ENCODE peak calls at places on chromosome 18, in eight cellular contexts. One of them, this sample, is unnamed.
A peak's percentile ranks its signal among the peaks of the same experiment; 100 is the strongest.

GRCh38 chr18:79883461-79884295 is 67.8 kb downstream of the SLC66A2 start:
- DNase-seq in AG09309: no peak
- DNase-seq in OCI-LY7: no peak
- DNase-seq in stomach: no peak
- DNase-seq in transverse colon: no peak
- DNase-seq in fibroblast of pulmonary artery: no peak
- DNase-seq in cardiac fibroblast: no peak
- DNase-seq in choroid plexus epithelial cell: no peak
- DNase-seq in this sample: no peak

GRCh38 chr18:6056171-6056932 is 161.0 kb upstream of the TMEM200C start:
- DNase-seq in cardiac fibroblast: peak; percentile 61
- DNase-seq in AG09309: peak; percentile 18
- DNase-seq in choroid plexus epithelial cell: peak; percentile 81
- DNase-seq in OCI-LY7: no peak
- DNase-seq in stomach: no peak
- DNase-seq in transverse colon: no peak
- DNase-seq in fibroblast of pulmonary artery: peak; percentile 59
- DNase-seq in this sample: peak; percentile 82

GRCh38 chr18:59779979-59780378 is 82.8 kb upstream of the CCBE1 start:
- DNase-seq in fibroblast of pulmonary artery: peak; percentile 82
- DNase-seq in OCI-LY7: no peak
- DNase-seq in AG09309: peak; percentile 52
- DNase-seq in stomach: no peak
- DNase-seq in choroid plexus epithelial cell: peak; percentile 90
- DNase-seq in transverse colon: no peak
- DNase-seq in cardiac fibroblast: peak; percentile 78
- DNase-seq in this sample: peak; percentile 78

GRCh38 chr18:11741505-11742145 is 52.6 kb downstream of the GNAL start:
- DNase-seq in transverse colon: no peak
- DNase-seq in AG09309: no peak
- DNase-seq in OCI-LY7: peak; percentile 37
- DNase-seq in stomach: no peak
- DNase-seq in fibroblast of pulmonary artery: no peak
- DNase-seq in cardiac fibroblast: no peak
- DNase-seq in choroid plexus epithelial cell: peak; percentile 32
- DNase-seq in this sample: no peak

GRCh38 chr18:57210101-57210661 is 63.3 kb downstream of the BOD1L2 start:
- DNase-seq in AG09309: peak; percentile 38
- DNase-seq in stomach: peak; percentile 44
- DNase-seq in transverse colon: peak; percentile 68
- DNase-seq in cardiac fibroblast: peak; percentile 62
- DNase-seq in fibroblast of pulmonary artery: peak; percentile 67
- DNase-seq in OCI-LY7: no peak
- DNase-seq in choroid plexus epithelial cell: peak; percentile 78
- DNase-seq in this sample: peak; percentile 68

GRCh38 chr18:11034816-11035215 is 114.6 kb downstream of the PIEZO2 start:
- DNase-seq in fibroblast of pulmonary artery: peak; percentile 58
- DNase-seq in OCI-LY7: no peak
- DNase-seq in choroid plexus epithelial cell: peak; percentile 55
- DNase-seq in AG09309: no peak
- DNase-seq in stomach: no peak
- DNase-seq in cardiac fibroblast: peak; percentile 21
- DNase-seq in transverse colon: no peak
- DNase-seq in this sample: no peak

GRCh38 chr18:43279015-43279758 is 1.9 kb upstream of the SYT4 start:
- DNase-seq in OCI-LY7: peak; percentile 5
- DNase-seq in AG09309: no peak
- DNase-seq in transverse colon: no peak
- DNase-seq in cardiac fibroblast: peak; percentile 49
- DNase-seq in fibroblast of pulmonary artery: peak; percentile 29
- DNase-seq in choroid plexus epithelial cell: peak; percentile 22
- DNase-seq in stomach: no peak
- DNase-seq in this sample: peak; percentile 25

GRCh38 chr18:72808688-72809087 is 59.1 kb downstream of the NETO1 start:
- DNase-seq in OCI-LY7: no peak
- DNase-seq in AG09309: no peak
- DNase-seq in fibroblast of pulmonary artery: no peak
- DNase-seq in transverse colon: no peak
- DNase-seq in cardiac fibroblast: no peak
- DNase-seq in stomach: no peak
- DNase-seq in choroid plexus epithelial cell: no peak
- DNase-seq in this sample: no peak

GRCh38 chr18:3449702-3450357 is at the start of gene TGIF1:
- DNase-seq in AG09309: no peak
- DNase-seq in transverse colon: peak; percentile 88
- DNase-seq in cardiac fibroblast: peak; percentile 94
- DNase-seq in choroid plexus epithelial cell: peak; percentile 81
- DNase-seq in stomach: peak; percentile 83
- DNase-seq in fibroblast of pulmonary artery: peak; percentile 92
- DNase-seq in OCI-LY7: peak; percentile 51
- DNase-seq in this sample: peak; percentile 88

GRCh38 chr18:961644-962355 is 57.1 kb downstream of the ADCYAP1 start:
- DNase-seq in stomach: no peak
- DNase-seq in cardiac fibroblast: peak; percentile 73
- DNase-seq in fibroblast of pulmonary artery: peak; percentile 74
- DNase-seq in AG09309: peak; percentile 7
- DNase-seq in choroid plexus epithelial cell: peak; percentile 68
- DNase-seq in OCI-LY7: peak; percentile 34
- DNase-seq in transverse colon: peak; percentile 29
- DNase-seq in this sample: peak; percentile 65

GRCh38 chr18:52822160-52822559 is 482.2 kb downstream of the DCC start:
- DNase-seq in AG09309: no peak
- DNase-seq in stomach: no peak
- DNase-seq in cardiac fibroblast: no peak
- DNase-seq in transverse colon: no peak
- DNase-seq in OCI-LY7: no peak
- DNase-seq in fibroblast of pulmonary artery: no peak
- DNase-seq in choroid plexus epithelial cell: no peak
- DNase-seq in this sample: no peak

GRCh38 chr18:21363411-21363810 is 121.4 kb downstream of the GREB1L start:
- DNase-seq in transverse colon: no peak
- DNase-seq in cardiac fibroblast: no peak
- DNase-seq in fibroblast of pulmonary artery: no peak
- DNase-seq in choroid plexus epithelial cell: no peak
- DNase-seq in AG09309: no peak
- DNase-seq in stomach: no peak
- DNase-seq in OCI-LY7: no peak
- DNase-seq in this sample: no peak

DNA sequence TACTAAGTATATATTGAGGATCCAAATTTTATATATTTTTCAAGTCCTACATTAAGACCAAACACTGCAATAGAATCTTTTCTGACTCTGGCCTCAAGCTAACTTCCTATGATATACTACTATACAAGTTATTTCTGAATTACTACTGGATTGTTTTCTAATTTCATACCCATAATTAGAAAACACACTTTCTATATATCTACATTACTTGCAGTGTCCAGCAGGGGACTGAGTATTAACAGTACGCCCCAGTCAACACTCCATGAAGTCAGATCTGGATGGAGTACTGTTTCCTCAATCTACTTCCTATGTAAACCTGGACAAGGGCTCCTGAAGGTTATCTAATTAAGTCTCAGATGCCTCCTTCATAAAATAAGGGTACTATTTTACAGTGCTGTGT is 26.5 kb downstream of the RMP24 start:
- DNase-seq in choroid plexus epithelial cell: peak; percentile 55
- DNase-seq in fibroblast of pulmonary artery: peak; percentile 22
- DNase-seq in transverse colon: no peak
- DNase-seq in stomach: no peak
- DNase-seq in AG09309: no peak
- DNase-seq in OCI-LY7: peak; percentile 6
- DNase-seq in cardiac fibroblast: peak; percentile 19
- DNase-seq in this sample: no peak
- TF ChIP-seq CTCF in choroid plexus epithelial cell: peak; percentile 58
- TF ChIP-seq CTCF in fibroblast of pulmonary artery: peak; percentile 41
- TF ChIP-seq CTCF in transverse colon: no peak
- TF ChIP-seq CTCF in stomach: no peak
- TF ChIP-seq CTCF in AG09309: peak; percentile 33
- TF ChIP-seq CTCF in OCI-LY7: peak; percentile 55
- TF ChIP-seq CTCF in cardiac fibroblast: peak; percentile 46
- TF ChIP-seq CTCF in this sample: peak; percentile 37

GRCh38 chr18:9653390-9653789 is 39.0 kb upstream of the PPP4R1 start:
- DNase-seq in transverse colon: no peak
- DNase-seq in OCI-LY7: no peak
- DNase-seq in cardiac fibroblast: peak; percentile 55
- DNase-seq in stomach: peak; percentile 50
- DNase-seq in fibroblast of pulmonary artery: no peak
- DNase-seq in AG09309: no peak
- DNase-seq in choroid plexus epithelial cell: peak; percentile 54
- DNase-seq in this sample: peak; percentile 26
- TF ChIP-seq CTCF in transverse colon: no peak
- TF ChIP-seq CTCF in OCI-LY7: no peak
- TF ChIP-seq CTCF in cardiac fibroblast: no peak
- TF ChIP-seq CTCF in stomach: no peak
- TF ChIP-seq CTCF in fibroblast of pulmonary artery: no peak
- TF ChIP-seq CTCF in AG09309: no peak
- TF ChIP-seq CTCF in choroid plexus epithelial cell: no peak
- TF ChIP-seq CTCF in this sample: no peak

DNA sequence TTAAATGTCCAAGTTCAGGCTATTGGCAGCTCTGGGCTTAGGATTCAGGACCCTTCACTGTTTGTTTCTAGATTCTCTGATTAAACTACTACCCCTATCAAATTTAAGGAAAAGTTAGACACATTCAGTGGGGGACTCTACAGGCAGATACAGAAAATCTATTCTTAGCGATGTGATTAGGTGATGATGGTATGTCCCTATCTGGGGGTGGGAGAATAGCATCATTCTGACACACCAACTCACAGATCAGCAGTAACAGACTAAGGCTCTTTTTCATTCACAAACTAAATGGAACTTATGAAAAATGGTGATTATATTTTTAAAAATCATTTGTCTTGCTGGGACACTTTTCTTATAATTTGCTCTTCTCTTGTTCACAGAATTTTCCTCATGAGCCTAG is 232.9 kb upstream of the CDH2 start:
- DNase-seq in fibroblast of pulmonary artery: no peak
- DNase-seq in cardiac fibroblast: no peak
- DNase-seq in transverse colon: no peak
- DNase-seq in stomach: no peak
- DNase-seq in choroid plexus epithelial cell: no peak
- DNase-seq in OCI-LY7: no peak
- DNase-seq in AG09309: no peak
- DNase-seq in this sample: no peak
- TF ChIP-seq CTCF in fibroblast of pulmonary artery: no peak
- TF ChIP-seq CTCF in cardiac fibroblast: no peak
- TF ChIP-seq CTCF in transverse colon: no peak
- TF ChIP-seq CTCF in stomach: no peak
- TF ChIP-seq CTCF in choroid plexus epithelial cell: no peak
- TF ChIP-seq CTCF in OCI-LY7: no peak
- TF ChIP-seq CTCF in AG09309: no peak
- TF ChIP-seq CTCF in this sample: no peak

DNA sequence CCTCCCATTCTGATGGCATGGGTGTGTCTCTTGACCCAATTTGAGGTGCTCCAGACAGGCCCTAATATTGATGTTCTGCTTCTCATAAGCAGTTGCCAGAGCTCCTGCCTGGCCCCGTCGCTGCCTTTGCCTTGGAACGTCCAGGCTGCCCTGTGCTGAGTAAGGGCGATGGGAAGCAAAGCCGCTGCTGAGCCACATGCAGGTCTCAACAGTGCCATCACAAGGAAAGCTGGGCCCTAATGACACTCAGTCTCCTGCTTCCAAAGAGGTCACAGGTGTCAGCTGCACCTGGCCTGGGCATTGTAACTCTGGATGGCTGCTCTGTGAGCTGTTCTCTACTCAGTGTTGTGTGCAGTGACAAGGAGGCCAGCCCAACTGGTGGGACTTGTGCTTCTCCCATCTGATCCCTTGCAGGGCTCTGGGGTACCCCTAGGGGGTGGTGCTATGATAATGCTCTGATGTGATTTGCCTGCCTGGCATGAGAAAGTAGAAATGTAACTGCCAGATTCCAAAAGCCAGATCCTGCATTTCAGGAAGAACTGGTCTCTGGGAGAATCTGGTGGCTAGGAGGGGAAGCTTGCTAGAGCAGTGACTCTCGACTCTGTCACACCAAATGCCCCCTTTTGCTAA is 8.7 kb downstream of the TTC39C start:
- DNase-seq in choroid plexus epithelial cell: no peak
- DNase-seq in OCI-LY7: no peak
- DNase-seq in transverse colon: no peak
- DNase-seq in AG09309: no peak
- DNase-seq in cardiac fibroblast: no peak
- DNase-seq in fibroblast of pulmonary artery: no peak
- DNase-seq in stomach: no peak
- DNase-seq in this sample: no peak
- TF ChIP-seq CTCF in choroid plexus epithelial cell: no peak
- TF ChIP-seq CTCF in OCI-LY7: peak; percentile 39
- TF ChIP-seq CTCF in transverse colon: no peak
- TF ChIP-seq CTCF in AG09309: no peak
- TF ChIP-seq CTCF in cardiac fibroblast: no peak
- TF ChIP-seq CTCF in fibroblast of pulmonary artery: no peak
- TF ChIP-seq CTCF in stomach: no peak
- TF ChIP-seq CTCF in this sample: no peak

GRCh38 chr18:63208676-63209075 is 110.9 kb downstream of the BCL2 start:
- DNase-seq in AG09309: no peak
- DNase-seq in choroid plexus epithelial cell: no peak
- DNase-seq in cardiac fibroblast: no peak
- DNase-seq in transverse colon: no peak
- DNase-seq in fibroblast of pulmonary artery: no peak
- DNase-seq in OCI-LY7: no peak
- DNase-seq in stomach: no peak
- DNase-seq in this sample: no peak
- TF ChIP-seq CTCF in AG09309: no peak
- TF ChIP-seq CTCF in choroid plexus epithelial cell: no peak
- TF ChIP-seq CTCF in cardiac fibroblast: no peak
- TF ChIP-seq CTCF in transverse colon: no peak
- TF ChIP-seq CTCF in fibroblast of pulmonary artery: no peak
- TF ChIP-seq CTCF in OCI-LY7: no peak
- TF ChIP-seq CTCF in stomach: no peak
- TF ChIP-seq CTCF in this sample: no peak

DNA sequence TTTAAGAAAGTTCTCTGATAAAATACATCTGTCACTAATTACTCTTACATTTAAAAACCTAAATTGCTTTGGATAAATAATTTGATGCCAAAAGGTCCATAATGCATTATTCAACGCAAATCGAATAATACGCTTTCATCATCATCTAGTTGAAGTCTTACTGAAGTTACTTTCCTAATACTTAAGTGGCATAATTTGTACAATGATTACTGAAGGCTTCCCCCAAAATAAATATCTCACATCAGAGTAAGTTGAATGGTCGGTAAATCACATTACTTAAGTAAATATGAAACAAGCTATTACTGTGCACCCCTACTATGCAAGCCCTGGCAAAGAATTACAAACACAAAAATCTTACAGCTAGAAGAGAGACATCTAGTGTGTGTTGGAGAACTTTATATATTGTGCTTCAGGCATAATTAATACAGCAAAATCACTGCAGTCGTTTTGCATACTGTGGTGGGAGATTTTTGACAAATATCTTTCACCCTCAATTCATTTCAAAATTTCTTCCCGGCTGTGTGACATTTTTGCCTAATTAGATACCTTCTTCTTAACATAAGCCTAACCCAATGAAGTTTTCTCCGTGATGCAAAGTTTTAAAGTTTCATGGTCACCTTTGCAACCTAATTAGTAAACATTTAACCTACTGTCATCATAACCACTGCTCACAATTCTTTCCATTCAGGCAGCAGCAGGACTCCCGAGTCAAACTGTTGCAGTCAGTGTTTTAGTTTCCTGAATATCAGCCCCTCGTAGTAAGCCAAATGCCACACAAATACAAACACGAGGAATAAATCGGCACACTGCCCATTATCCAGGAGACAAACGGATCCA is 106.0 kb upstream of the KCTD1 start:
- DNase-seq in choroid plexus epithelial cell: peak; percentile 3
- DNase-seq in cardiac fibroblast: peak; percentile 8
- DNase-seq in transverse colon: no peak
- DNase-seq in stomach: no peak
- DNase-seq in AG09309: no peak
- DNase-seq in OCI-LY7: no peak
- DNase-seq in fibroblast of pulmonary artery: no peak
- DNase-seq in this sample: no peak
- TF ChIP-seq CTCF in choroid plexus epithelial cell: no peak
- TF ChIP-seq CTCF in cardiac fibroblast: no peak
- TF ChIP-seq CTCF in transverse colon: no peak
- TF ChIP-seq CTCF in stomach: no peak
- TF ChIP-seq CTCF in AG09309: no peak
- TF ChIP-seq CTCF in OCI-LY7: peak; percentile 37
- TF ChIP-seq CTCF in fibroblast of pulmonary artery: no peak
- TF ChIP-seq CTCF in this sample: no peak

This sample was measured in astrocyte of the spinal cord.